ENCODE peak calls at places on chromosome 21, in six cellular contexts. One of them, this sample, is unnamed.

GRCh38 chr21:41681939-41682718 is 84.7 kb downstream of the RIPK4 start:
- DNase-seq in GM12878: no peak
- DNase-seq in H1: no peak
- DNase-seq in HepG2: no peak
- DNase-seq in SK-N-SH: no peak
- DNase-seq in K562: no peak
- DNase-seq in this sample: no peak

GRCh38 chr21:31498985-31499384 is 154.9 kb upstream of the TIAM1 start:
- DNase-seq in GM12878: no peak
- DNase-seq in HepG2: no peak
- DNase-seq in H1: no peak
- DNase-seq in SK-N-SH: no peak
- DNase-seq in K562: no peak
- DNase-seq in this sample: no peak

GRCh38 chr21:28136687-28137086 is 856.0 kb downstream of the LTN1 start:
- DNase-seq in K562: no peak
- DNase-seq in HepG2: no peak
- DNase-seq in H1: no peak
- DNase-seq in SK-N-SH: no peak
- DNase-seq in GM12878: no peak
- DNase-seq in this sample: no peak

GRCh38 chr21:35399706-35400105 is 350.6 kb upstream of the RUNX1 start:
- DNase-seq in SK-N-SH: no peak
- DNase-seq in K562: no peak
- DNase-seq in HepG2: no peak
- DNase-seq in GM12878: no peak
- DNase-seq in H1: no peak
- DNase-seq in this sample: no peak

GRCh38 chr21:25369524-25370300 is 237.6 kb downstream of the MRPL39 start:
- DNase-seq in H1: no peak
- DNase-seq in HepG2: no peak
- DNase-seq in K562: no peak
- DNase-seq in SK-N-SH: no peak
- DNase-seq in GM12878: no peak
- DNase-seq in this sample: no peak

GRCh38 chr21:17460094-17460493 is 52.7 kb upstream of the CXADR start:
- DNase-seq in HepG2: no peak
- DNase-seq in SK-N-SH: no peak
- DNase-seq in GM12878: no peak
- DNase-seq in K562: no peak
- DNase-seq in H1: no peak
- DNase-seq in this sample: no peak

GRCh38 chr21:14545906-14546480 is at the start of gene SAMSN1:
- DNase-seq in HepG2: no peak
- DNase-seq in SK-N-SH: no peak
- DNase-seq in GM12878: peak
- DNase-seq in K562: peak
- DNase-seq in H1: no peak
- DNase-seq in this sample: no peak

GRCh38 chr21:41548781-41549180 is 40.8 kb upstream of the TMPRSS2 start:
- DNase-seq in HepG2: no peak
- DNase-seq in H1: no peak
- DNase-seq in SK-N-SH: no peak
- DNase-seq in GM12878: no peak
- DNase-seq in K562: no peak
- DNase-seq in this sample: no peak

GRCh38 chr21:17679002-17679600 is 66.4 kb upstream of the BTG3 start:
- DNase-seq in SK-N-SH: peak
- DNase-seq in HepG2: peak
- DNase-seq in H1: no peak
- DNase-seq in K562: peak
- DNase-seq in GM12878: peak
- DNase-seq in this sample: peak

GRCh38 chr21:16302851-16303282 is 573.1 kb downstream of the USP25 start:
- DNase-seq in GM12878: no peak
- DNase-seq in HepG2: no peak
- DNase-seq in H1: no peak
- DNase-seq in SK-N-SH: no peak
- DNase-seq in K562: no peak
- DNase-seq in this sample: no peak

GRCh38 chr21:33821580-33822322 is 93.9 kb downstream of the ATP5PO start:
- DNase-seq in HepG2: peak
- DNase-seq in SK-N-SH: no peak
- DNase-seq in K562: no peak
- DNase-seq in GM12878: no peak
- DNase-seq in H1: no peak
- DNase-seq in this sample: no peak

GRCh38 chr21:29152936-29153335 is 22.5 kb downstream of the MAP3K7CL start:
- DNase-seq in H1: no peak
- DNase-seq in SK-N-SH: no peak
- DNase-seq in K562: no peak
- DNase-seq in GM12878: no peak
- DNase-seq in HepG2: no peak
- DNase-seq in this sample: no peak

GRCh38 chr21:40299441-40299840 is 432.2 kb downstream of the PCP4 start:
- DNase-seq in HepG2: no peak
- DNase-seq in K562: no peak
- DNase-seq in H1: no peak
- DNase-seq in GM12878: no peak
- DNase-seq in SK-N-SH: no peak
- DNase-seq in this sample: no peak

GRCh38 chr21:33937931-33938339 is 22.3 kb upstream of the ATP5PO start:
- DNase-seq in HepG2: no peak
- DNase-seq in SK-N-SH: no peak
- DNase-seq in GM12878: no peak
- DNase-seq in H1: peak
- DNase-seq in K562: no peak
- DNase-seq in this sample: no peak

GRCh38 chr21:31500976-31501375 is 156.9 kb upstream of the TIAM1 start:
- DNase-seq in H1: no peak
- DNase-seq in HepG2: no peak
- DNase-seq in GM12878: no peak
- DNase-seq in K562: no peak
- DNase-seq in SK-N-SH: no peak
- DNase-seq in this sample: no peak

GRCh38 chr21:15283789-15284188 is 219.0 kb upstream of the NRIP1 start:
- DNase-seq in HepG2: no peak
- DNase-seq in H1: no peak
- DNase-seq in K562: no peak
- DNase-seq in GM12878: no peak
- DNase-seq in SK-N-SH: no peak
- DNase-seq in this sample: no peak

GRCh38 chr21:34698270-34699015 is 29.6 kb downstream of the CLIC6 start:
- DNase-seq in H1: no peak
- DNase-seq in SK-N-SH: no peak
- DNase-seq in HepG2: no peak
- DNase-seq in K562: no peak
- DNase-seq in GM12878: no peak
- DNase-seq in this sample: no peak

GRCh38 chr21:14767192-14767852 is 221.2 kb upstream of the SAMSN1 start:
- DNase-seq in H1: no peak
- DNase-seq in GM12878: no peak
- DNase-seq in HepG2: no peak
- DNase-seq in K562: no peak
- DNase-seq in SK-N-SH: no peak
- DNase-seq in this sample: no peak

GRCh38 chr21:26117972-26118367 is 52.6 kb downstream of the APP start:
- DNase-seq in K562: no peak
- DNase-seq in HepG2: no peak
- DNase-seq in SK-N-SH: no peak
- DNase-seq in H1: no peak
- DNase-seq in GM12878: no peak
- DNase-seq in this sample: no peak

GRCh38 chr21:14842641-14843040 is 222.2 kb downstream of the NRIP1 start:
- DNase-seq in HepG2: no peak
- DNase-seq in GM12878: no peak
- DNase-seq in K562: no peak
- DNase-seq in SK-N-SH: no peak
- DNase-seq in H1: no peak
- DNase-seq in this sample: no peak

GRCh38 chr21:27681841-27682240 is 715.0 kb upstream of the ADAMTS5 start:
- DNase-seq in GM12878: no peak
- DNase-seq in H1: no peak
- DNase-seq in K562: no peak
- DNase-seq in SK-N-SH: no peak
- DNase-seq in HepG2: no peak
- DNase-seq in this sample: no peak

GRCh38 chr21:14533555-14534400 is 12.3 kb downstream of the SAMSN1 start:
- DNase-seq in H1: no peak
- DNase-seq in SK-N-SH: no peak
- DNase-seq in GM12878: peak
- DNase-seq in HepG2: no peak
- DNase-seq in K562: peak
- DNase-seq in this sample: peak

DNA sequence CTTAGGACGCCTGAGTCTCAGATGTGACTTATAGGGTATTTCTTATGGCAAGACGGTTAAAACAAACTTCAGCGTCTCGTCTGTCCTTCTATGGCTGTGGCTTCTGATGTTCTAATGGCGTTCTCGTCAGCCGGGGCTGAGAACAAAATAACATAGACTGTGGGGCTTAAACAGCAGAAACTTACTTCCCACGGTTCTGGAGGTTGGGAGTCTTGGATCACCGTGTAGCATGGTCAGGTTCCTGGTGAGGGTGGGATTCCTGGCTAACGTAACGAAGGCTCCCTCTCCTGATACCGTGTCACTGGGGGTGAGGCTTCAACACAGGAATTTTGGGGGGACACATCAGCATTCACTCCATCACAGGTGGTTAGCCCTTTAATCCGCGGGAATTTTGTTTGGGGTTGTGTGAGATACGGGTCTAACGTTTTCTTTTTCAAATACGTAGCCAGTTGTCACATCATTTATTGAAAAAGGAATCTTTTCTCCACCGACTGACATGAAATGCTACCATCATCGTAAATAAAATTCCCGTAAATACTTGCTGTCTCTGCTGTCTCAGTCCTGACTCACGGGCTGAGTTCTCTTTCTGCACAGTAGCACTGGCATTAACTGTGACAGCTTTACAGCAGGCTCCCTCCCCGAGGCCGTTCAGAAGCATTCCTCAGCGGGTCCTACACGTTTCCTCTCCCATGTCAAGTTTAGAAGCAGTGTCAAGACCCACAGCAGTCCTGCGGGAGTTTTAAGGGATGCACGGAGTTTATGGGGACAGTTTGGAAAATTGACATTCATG is 8.1 kb upstream of the POFUT2 start:
- DNase-seq in SK-N-SH: peak
- DNase-seq in H1: no peak
- DNase-seq in HepG2: no peak
- DNase-seq in GM12878: no peak
- DNase-seq in K562: no peak
- DNase-seq in this sample: no peak
- TF ChIP-seq YY1 in SK-N-SH: no peak
- TF ChIP-seq YY1 in H1: no peak
- TF ChIP-seq YY1 in HepG2: no peak
- TF ChIP-seq YY1 in GM12878: no peak
- TF ChIP-seq YY1 in K562: no peak
- TF ChIP-seq YY1 in this sample: no peak

GRCh38 chr21:46181953-46182547 is 2.2 kb downstream of the SPATC1L start:
- DNase-seq in GM12878: no peak
- DNase-seq in HepG2: no peak
- DNase-seq in K562: no peak
- DNase-seq in SK-N-SH: no peak
- DNase-seq in H1: no peak
- DNase-seq in this sample: no peak

GRCh38 chr21:46182548-46183336 is 1.5 kb downstream of the SPATC1L start:
- DNase-seq in SK-N-SH: no peak
- DNase-seq in GM12878: no peak
- DNase-seq in HepG2: no peak
- DNase-seq in K562: peak
- DNase-seq in H1: no peak
- DNase-seq in this sample: no peak

GRCh38 chr21:46184625-46185555 is 631 bp upstream of the SPATC1L start:
- DNase-seq in SK-N-SH: peak
- DNase-seq in GM12878: peak
- DNase-seq in K562: peak
- DNase-seq in HepG2: peak
- DNase-seq in H1: peak
- DNase-seq in this sample: peak

GRCh38 chr21:46185717-46186116 is 1.5 kb upstream of the SPATC1L start:
- DNase-seq in SK-N-SH: no peak
- DNase-seq in K562: peak
- DNase-seq in H1: no peak
- DNase-seq in HepG2: no peak
- DNase-seq in GM12878: no peak
- DNase-seq in this sample: no peak

GRCh38 chr21:46183910-46184624 is at the start of gene SPATC1L:
- DNase-seq in SK-N-SH: peak
- DNase-seq in K562: peak
- DNase-seq in H1: peak
- DNase-seq in GM12878: peak
- DNase-seq in HepG2: peak
- DNase-seq in this sample: no peak
- TF ChIP-seq SIN3A in SK-N-SH: no peak
- TF ChIP-seq SIN3A in K562: no peak
- TF ChIP-seq SIN3A in H1: no peak
- TF ChIP-seq SIN3A in GM12878: no peak
- TF ChIP-seq SIN3A in HepG2: no peak
- TF ChIP-seq SIN3A in this sample: no peak

GRCh38 chr21:42988234-42988965 is 14.0 kb downstream of the PKNOX1 start:
- DNase-seq in GM12878: no peak
- DNase-seq in SK-N-SH: no peak
- DNase-seq in H1: no peak
- DNase-seq in HepG2: no peak
- DNase-seq in K562: no peak
- DNase-seq in this sample: no peak
- TF ChIP-seq YY1 in GM12878: no peak
- TF ChIP-seq YY1 in SK-N-SH: no peak
- TF ChIP-seq YY1 in H1: no peak
- TF ChIP-seq YY1 in HepG2: no peak
- TF ChIP-seq YY1 in K562: no peak
- TF ChIP-seq YY1 in this sample: no peak

DNA sequence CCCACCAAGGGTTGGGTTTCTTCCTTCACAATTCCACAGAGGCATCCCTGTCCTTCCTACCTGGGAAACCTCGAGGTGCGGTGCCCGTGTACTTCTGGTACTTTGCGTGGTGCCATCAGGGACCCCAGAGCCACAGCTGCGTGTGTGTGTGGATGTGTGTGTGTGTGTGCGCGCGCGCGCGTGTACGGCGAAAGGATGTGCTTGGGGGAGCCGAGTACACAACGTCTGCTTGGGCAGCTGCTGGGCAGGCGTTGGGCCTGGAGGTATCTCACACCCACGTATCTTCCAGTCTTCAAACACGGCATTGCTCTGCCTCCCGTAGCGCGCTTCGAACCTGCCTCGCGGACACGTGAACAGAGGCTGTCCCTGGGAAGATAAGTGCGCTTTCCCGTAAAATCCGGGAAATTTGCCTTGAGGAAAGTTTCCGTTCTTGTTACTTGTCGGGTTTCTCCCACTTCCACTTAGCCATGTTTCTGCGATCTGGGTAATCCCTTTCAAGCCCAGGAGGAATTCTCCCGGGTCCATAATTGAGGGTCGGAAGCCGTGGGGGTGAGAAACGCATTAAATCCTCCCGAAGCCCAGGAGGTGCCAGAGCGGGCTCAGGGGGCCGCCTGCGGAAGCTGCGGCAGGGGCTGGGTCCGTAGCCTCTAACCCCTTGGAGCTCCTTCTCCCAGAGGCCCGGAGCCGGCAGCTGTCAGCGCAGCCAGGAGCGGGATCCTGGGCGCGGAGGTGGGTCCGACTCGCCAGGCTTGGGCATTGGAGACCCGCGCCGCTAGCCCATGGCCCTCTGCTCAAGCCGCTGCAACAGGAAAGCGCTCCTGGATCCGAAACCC is 2.1 kb upstream of the SIM2 start:
- DNase-seq in GM12878: no peak
- DNase-seq in K562: no peak
- DNase-seq in SK-N-SH: peak
- DNase-seq in H1: peak
- DNase-seq in HepG2: no peak
- DNase-seq in this sample: no peak
- TF ChIP-seq SIN3A in GM12878: no peak
- TF ChIP-seq SIN3A in K562: no peak
- TF ChIP-seq SIN3A in SK-N-SH: no peak
- TF ChIP-seq SIN3A in H1: no peak
- TF ChIP-seq SIN3A in HepG2: no peak
- TF ChIP-seq SIN3A in this sample: no peak